ENCODE peak calls at places on chromosome 4, in ten cellular contexts. One of them, this sample, is unnamed.

GRCh38 chr4:139164731-139165130 is 12.3 kb downstream of the ELF2 start:
- DNase-seq in left lung: no peak
- DNase-seq in cardiac muscle cell: no peak
- DNase-seq in A549: no peak
- DNase-seq in heart left ventricle: no peak
- DNase-seq in heart right ventricle: no peak
- DNase-seq in AG04450: no peak
- DNase-seq in fibroblast of mammary gland: no peak
- DNase-seq in fibroblast of lung: no peak
- DNase-seq in mammary epithelial cell: no peak
- DNase-seq in this sample: no peak

GRCh38 chr4:5033266-5033945 is 14.1 kb upstream of the CYTL1 start:
- DNase-seq in cardiac muscle cell: no peak
- DNase-seq in fibroblast of mammary gland: peak
- DNase-seq in heart left ventricle: peak
- DNase-seq in heart right ventricle: peak
- DNase-seq in left lung: no peak
- DNase-seq in AG04450: no peak
- DNase-seq in A549: no peak
- DNase-seq in fibroblast of lung: peak
- DNase-seq in mammary epithelial cell: no peak
- DNase-seq in this sample: no peak

GRCh38 chr4:15186826-15187225 is 184.5 kb downstream of the CPEB2 start:
- DNase-seq in heart right ventricle: no peak
- DNase-seq in fibroblast of lung: no peak
- DNase-seq in left lung: no peak
- DNase-seq in heart left ventricle: no peak
- DNase-seq in fibroblast of mammary gland: no peak
- DNase-seq in AG04450: no peak
- DNase-seq in mammary epithelial cell: no peak
- DNase-seq in cardiac muscle cell: no peak
- DNase-seq in A549: no peak
- DNase-seq in this sample: no peak

GRCh38 chr4:145278341-145279121 is 98.1 kb upstream of the OTUD4 start:
- DNase-seq in heart left ventricle: no peak
- DNase-seq in cardiac muscle cell: no peak
- DNase-seq in mammary epithelial cell: peak
- DNase-seq in fibroblast of lung: peak
- DNase-seq in AG04450: no peak
- DNase-seq in left lung: no peak
- DNase-seq in fibroblast of mammary gland: peak
- DNase-seq in A549: no peak
- DNase-seq in heart right ventricle: no peak
- DNase-seq in this sample: no peak

GRCh38 chr4:153393397-153393796 is 48.9 kb downstream of the MND1 start:
- DNase-seq in fibroblast of lung: peak
- DNase-seq in fibroblast of mammary gland: peak
- DNase-seq in heart left ventricle: no peak
- DNase-seq in heart right ventricle: no peak
- DNase-seq in left lung: no peak
- DNase-seq in A549: no peak
- DNase-seq in AG04450: peak
- DNase-seq in mammary epithelial cell: no peak
- DNase-seq in cardiac muscle cell: no peak
- DNase-seq in this sample: no peak

GRCh38 chr4:113064244-113064643 is 14.8 kb downstream of the ANK2 start:
- DNase-seq in AG04450: no peak
- DNase-seq in fibroblast of lung: no peak
- DNase-seq in mammary epithelial cell: no peak
- DNase-seq in fibroblast of mammary gland: no peak
- DNase-seq in A549: no peak
- DNase-seq in heart right ventricle: no peak
- DNase-seq in cardiac muscle cell: peak
- DNase-seq in left lung: no peak
- DNase-seq in heart left ventricle: no peak
- DNase-seq in this sample: peak

GRCh38 chr4:96472103-96472867 is 632.4 kb downstream of the PDHA2 start:
- DNase-seq in AG04450: no peak
- DNase-seq in A549: no peak
- DNase-seq in heart right ventricle: no peak
- DNase-seq in fibroblast of lung: peak
- DNase-seq in mammary epithelial cell: no peak
- DNase-seq in fibroblast of mammary gland: no peak
- DNase-seq in cardiac muscle cell: no peak
- DNase-seq in heart left ventricle: no peak
- DNase-seq in left lung: no peak
- DNase-seq in this sample: no peak

GRCh38 chr4:173924561-173924960 is 358.9 kb downstream of the FBXO8 start:
- DNase-seq in fibroblast of lung: peak
- DNase-seq in AG04450: no peak
- DNase-seq in fibroblast of mammary gland: no peak
- DNase-seq in mammary epithelial cell: no peak
- DNase-seq in left lung: no peak
- DNase-seq in heart right ventricle: no peak
- DNase-seq in heart left ventricle: no peak
- DNase-seq in A549: no peak
- DNase-seq in cardiac muscle cell: no peak
- DNase-seq in this sample: no peak

GRCh38 chr4:147518846-147519767 is 38.2 kb downstream of the EDNRA start:
- DNase-seq in AG04450: peak
- DNase-seq in left lung: no peak
- DNase-seq in fibroblast of lung: peak
- DNase-seq in heart left ventricle: peak
- DNase-seq in cardiac muscle cell: peak
- DNase-seq in fibroblast of mammary gland: peak
- DNase-seq in mammary epithelial cell: peak
- DNase-seq in A549: peak
- DNase-seq in heart right ventricle: no peak
- DNase-seq in this sample: peak

GRCh38 chr4:159240690-159241089 is 137.8 kb downstream of the RAPGEF2 start:
- DNase-seq in fibroblast of lung: no peak
- DNase-seq in left lung: no peak
- DNase-seq in fibroblast of mammary gland: peak
- DNase-seq in A549: no peak
- DNase-seq in AG04450: no peak
- DNase-seq in heart left ventricle: no peak
- DNase-seq in cardiac muscle cell: no peak
- DNase-seq in heart right ventricle: no peak
- DNase-seq in mammary epithelial cell: no peak
- DNase-seq in this sample: no peak

GRCh38 chr4:146255463-146255862 is 41.1 kb downstream of the REELD1 start:
- DNase-seq in heart right ventricle: no peak
- DNase-seq in AG04450: no peak
- DNase-seq in mammary epithelial cell: no peak
- DNase-seq in A549: no peak
- DNase-seq in fibroblast of lung: peak
- DNase-seq in fibroblast of mammary gland: peak
- DNase-seq in heart left ventricle: no peak
- DNase-seq in left lung: no peak
- DNase-seq in cardiac muscle cell: no peak
- DNase-seq in this sample: no peak

GRCh38 chr4:56313132-56313531 is 74.2 kb downstream of the AASDH start:
- DNase-seq in heart right ventricle: no peak
- DNase-seq in heart left ventricle: no peak
- DNase-seq in fibroblast of lung: no peak
- DNase-seq in AG04450: no peak
- DNase-seq in mammary epithelial cell: no peak
- DNase-seq in fibroblast of mammary gland: no peak
- DNase-seq in A549: no peak
- DNase-seq in left lung: no peak
- DNase-seq in cardiac muscle cell: no peak
- DNase-seq in this sample: no peak

DNA sequence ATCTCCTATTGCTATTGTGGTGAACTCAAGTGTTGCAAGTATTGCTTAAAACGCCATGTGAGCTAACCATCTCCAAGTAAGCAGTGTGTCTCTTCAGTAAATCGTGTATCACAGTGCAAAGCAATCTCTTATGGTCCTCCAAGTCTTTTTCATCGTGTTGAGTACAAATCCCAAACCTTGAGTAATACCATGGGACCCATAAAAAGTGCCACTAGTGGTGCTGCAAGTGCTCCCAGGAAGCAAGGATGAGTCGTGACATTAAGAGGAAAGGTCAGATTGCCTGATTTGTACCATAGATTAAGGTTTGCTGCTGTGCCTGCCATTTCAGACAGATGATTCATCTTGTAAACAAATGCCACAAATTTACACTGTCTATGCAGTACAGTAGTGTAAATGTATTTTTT is 66.9 kb upstream of the BMPR1B start:
- DNase-seq in left lung: no peak
- DNase-seq in mammary epithelial cell: peak
- DNase-seq in AG04450: no peak
- DNase-seq in heart right ventricle: no peak
- DNase-seq in fibroblast of mammary gland: peak
- DNase-seq in fibroblast of lung: peak
- DNase-seq in heart left ventricle: no peak
- DNase-seq in A549: peak
- DNase-seq in cardiac muscle cell: no peak
- DNase-seq in this sample: no peak
- H3K4me3 ChIP-seq in left lung: no peak
- H3K4me3 ChIP-seq in mammary epithelial cell: no peak
- H3K4me3 ChIP-seq in AG04450: no peak
- H3K4me3 ChIP-seq in heart right ventricle: no peak
- H3K4me3 ChIP-seq in fibroblast of mammary gland: no peak
- H3K4me3 ChIP-seq in fibroblast of lung: no peak
- H3K4me3 ChIP-seq in heart left ventricle: no peak
- H3K4me3 ChIP-seq in A549: no peak
- H3K4me3 ChIP-seq in cardiac muscle cell: no peak
- H3K4me3 ChIP-seq in this sample: no peak

DNA sequence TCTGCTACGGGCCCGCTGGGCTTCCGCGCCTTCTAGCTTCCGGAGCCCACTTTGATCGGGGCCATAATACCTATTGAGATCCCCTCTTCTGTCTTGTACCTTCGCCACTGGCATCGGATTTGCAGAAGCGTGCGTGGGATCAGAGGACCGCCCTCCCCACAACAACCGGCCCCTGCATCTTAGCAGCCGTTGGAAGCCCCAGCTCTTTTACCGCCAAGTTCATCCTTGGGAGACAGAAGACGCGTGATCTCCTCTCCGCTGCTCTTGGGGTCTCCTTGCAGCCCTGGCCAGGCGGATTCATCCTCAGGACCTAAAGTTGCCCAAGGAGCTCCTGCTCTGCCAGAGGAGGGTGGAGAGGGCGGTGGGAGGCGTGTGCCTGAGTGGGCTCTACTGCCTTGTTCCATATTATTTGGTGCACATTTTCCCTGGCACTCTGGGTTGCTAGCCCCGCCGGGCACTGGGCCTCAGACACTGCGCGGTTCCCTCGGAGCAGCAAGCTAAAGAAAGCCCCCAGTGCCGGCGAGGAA is 1.6 kb downstream of the SLIT2 start:
- DNase-seq in cardiac muscle cell: peak
- DNase-seq in heart left ventricle: no peak
- DNase-seq in A549: no peak
- DNase-seq in fibroblast of mammary gland: no peak
- DNase-seq in fibroblast of lung: peak
- DNase-seq in heart right ventricle: peak
- DNase-seq in AG04450: no peak
- DNase-seq in left lung: no peak
- DNase-seq in mammary epithelial cell: no peak
- DNase-seq in this sample: no peak
- H3K4me3 ChIP-seq in cardiac muscle cell: peak
- H3K4me3 ChIP-seq in heart left ventricle: peak
- H3K4me3 ChIP-seq in A549: no peak
- H3K4me3 ChIP-seq in fibroblast of mammary gland: peak
- H3K4me3 ChIP-seq in fibroblast of lung: peak
- H3K4me3 ChIP-seq in heart right ventricle: peak
- H3K4me3 ChIP-seq in AG04450: peak
- H3K4me3 ChIP-seq in left lung: peak
- H3K4me3 ChIP-seq in mammary epithelial cell: peak
- H3K4me3 ChIP-seq in this sample: peak

DNA sequence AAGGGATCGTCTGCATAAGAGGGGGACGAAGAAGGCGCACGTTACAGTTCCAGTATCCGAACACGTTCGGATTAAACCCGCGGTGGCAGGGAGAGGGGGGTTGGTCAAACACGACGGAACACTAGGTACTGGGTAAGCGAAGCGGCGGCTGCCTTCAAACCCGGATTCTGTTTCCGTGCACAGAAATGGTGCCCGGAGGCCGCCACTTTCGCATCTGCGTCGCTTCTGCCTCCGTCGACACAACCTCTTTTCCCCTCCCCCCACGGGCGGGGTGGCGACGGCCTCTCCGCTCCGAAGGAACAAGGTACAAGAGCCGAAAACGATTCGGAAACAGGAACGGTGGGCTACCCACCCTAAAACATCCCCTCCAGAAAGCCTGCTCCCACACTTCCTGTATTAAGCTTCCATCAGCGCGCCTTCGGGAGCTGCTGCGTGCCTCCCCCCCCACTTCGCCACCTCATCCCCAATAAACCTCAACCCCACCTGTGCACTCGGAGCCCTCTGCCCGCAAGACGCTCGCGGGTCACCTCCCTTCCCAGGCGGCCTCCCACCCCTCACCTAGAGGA is 667 bp downstream of the G3BP2 start:
- DNase-seq in cardiac muscle cell: peak
- DNase-seq in heart left ventricle: peak
- DNase-seq in AG04450: no peak
- DNase-seq in fibroblast of lung: peak
- DNase-seq in mammary epithelial cell: peak
- DNase-seq in left lung: peak
- DNase-seq in A549: peak
- DNase-seq in heart right ventricle: peak
- DNase-seq in fibroblast of mammary gland: peak
- DNase-seq in this sample: peak
- H3K4me3 ChIP-seq in cardiac muscle cell: peak
- H3K4me3 ChIP-seq in heart left ventricle: peak
- H3K4me3 ChIP-seq in AG04450: peak
- H3K4me3 ChIP-seq in fibroblast of lung: peak
- H3K4me3 ChIP-seq in mammary epithelial cell: peak
- H3K4me3 ChIP-seq in left lung: peak
- H3K4me3 ChIP-seq in A549: peak
- H3K4me3 ChIP-seq in heart right ventricle: peak
- H3K4me3 ChIP-seq in fibroblast of mammary gland: peak
- H3K4me3 ChIP-seq in this sample: peak

GRCh38 chr4:1053080-1053661 is 41.7 kb downstream of the FGFRL1 start:
- DNase-seq in fibroblast of mammary gland: peak
- DNase-seq in cardiac muscle cell: no peak
- DNase-seq in AG04450: peak
- DNase-seq in fibroblast of lung: peak
- DNase-seq in mammary epithelial cell: no peak
- DNase-seq in heart left ventricle: no peak
- DNase-seq in A549: no peak
- DNase-seq in heart right ventricle: no peak
- DNase-seq in left lung: peak
- DNase-seq in this sample: peak
- H3K4me3 ChIP-seq in fibroblast of mammary gland: no peak
- H3K4me3 ChIP-seq in cardiac muscle cell: no peak
- H3K4me3 ChIP-seq in AG04450: peak
- H3K4me3 ChIP-seq in fibroblast of lung: no peak
- H3K4me3 ChIP-seq in mammary epithelial cell: no peak
- H3K4me3 ChIP-seq in heart left ventricle: no peak
- H3K4me3 ChIP-seq in A549: no peak
- H3K4me3 ChIP-seq in heart right ventricle: peak
- H3K4me3 ChIP-seq in left lung: no peak
- H3K4me3 ChIP-seq in this sample: no peak

This sample was measured in neural progenitor cell.